ENCODE peak calls at places on chromosome 16, in six cellular contexts. F is body of pancreas, J is PC-9, S is Peyer's patch, K is AG04450, N is psoas muscle. H is an unnamed sample.
A peak's percentile ranks its signal among the peaks of the same experiment; 100 is the strongest.

GRCh38 chr16:20300312-20301097 is 26.8 kb downstream of the GP2 start:
- DNase-seq in F (peak; percentile 75), J (peak; percentile 42), S (no peak), K (no peak), N (peak; percentile 13), H (no peak)

GRCh38 chr16:11852092-11852809 is 909 bp upstream of the RSL1D1 start:
- DNase-seq in F (no peak), J (no peak), S (no peak), K (no peak), N (no peak), H (no peak)

GRCh38 chr16:75012380-75013081 is 13.7 kb downstream of the ZNRF1 start:
- DNase-seq in F (no peak), J (no peak), S (no peak), K (no peak), N (no peak), H (no peak)

GRCh38 chr16:79204486-79204885 is 396.1 kb downstream of the MAF start:
- DNase-seq in F (no peak), J (no peak), S (no peak), K (no peak), N (no peak), H (no peak)

GRCh38 chr16:10036951-10037350 is 145.3 kb downstream of the GRIN2A start:
- DNase-seq in F (no peak), J (no peak), S (no peak), K (no peak), N (no peak), H (no peak)

GRCh38 chr16:68423771-68424170 is 24.5 kb downstream of the SMPD3 start:
- DNase-seq in F (no peak), J (no peak), S (no peak), K (no peak), N (no peak), H (no peak)

GRCh38 chr16:4375717-4376116 is 4.1 kb downstream of the VASN start:
- DNase-seq in F (peak; percentile 53), J (peak; percentile 71), S (no peak), K (no peak), N (no peak), H (no peak)

GRCh38 chr16:84460406-84461028 is 43.9 kb downstream of the MEAK7 start:
- DNase-seq in F (no peak), J (no peak), S (no peak), K (no peak), N (no peak), H (no peak)

GRCh38 chr16:78775161-78775561 is 675.7 kb downstream of the WWOX start:
- DNase-seq in F (no peak), J (no peak), S (no peak), K (no peak), N (no peak), H (no peak)

GRCh38 chr16:89924298-89924924 is 1.3 kb downstream of the TUBB3 start:
- DNase-seq in F (no peak), J (no peak), S (no peak), K (no peak), N (no peak), H (no peak)

GRCh38 chr16:67481561-67482259 is 753 bp upstream of the ATP6V0D1 start:
- DNase-seq in F (peak; percentile 54), J (no peak), S (peak; percentile 38), K (no peak), N (peak; percentile 60), H (no peak)

GRCh38 chr16:56789360-56789759 is 59.4 kb downstream of the NUP93 start:
- DNase-seq in F (peak; percentile 69), J (peak; percentile 55), S (no peak), K (no peak), N (no peak), H (no peak)

GRCh38 chr16:4729876-4730275 is 4.2 kb downstream of the ANKS3 start:
- DNase-seq in F (no peak), J (no peak), S (no peak), K (no peak), N (no peak), H (no peak)

GRCh38 chr16:84826558-84826941 is 6.8 kb downstream of the CRISPLD2 start:
- DNase-seq in F (no peak), J (no peak), S (no peak), K (no peak), N (peak; percentile 73), H (no peak)

GRCh38 chr16:58378401-58378800 is 13.9 kb upstream of the GINS3 start:
- DNase-seq in F (no peak), J (no peak), S (no peak), K (no peak), N (no peak), H (no peak)
- H3K27me3 ChIP-seq in F (no peaks in the 10 kb centered on the region), J (no peaks in the 10 kb centered on the region), S (no peaks in the 10 kb centered on the region), K (no peaks in the 10 kb centered on the region), N (no peaks in the 10 kb centered on the region), H (peaks cover 14% of the 10 kb centered on the region)

GRCh38 chr16:88640039-88640495 is 1.7 kb downstream of the IL17C start:
- DNase-seq in F (no peak), J (no peak), S (no peak), K (no peak), N (no peak), H (no peak)

GRCh38 chr16:88638323-88639230 is at the start of gene IL17C:
- DNase-seq in F (peak; percentile 88), J (peak; percentile 50), S (peak; percentile 76), K (no peak), N (no peak), H (no peak)

GRCh38 chr16:88642881-88643545 is 4.6 kb downstream of the IL17C start:
- DNase-seq in F (no peak), J (no peak), S (no peak), K (no peak), N (no peak), H (no peak)

GRCh38 chr16:88639231-88640038 is 1.1 kb downstream of the IL17C start:
- DNase-seq in F (peak; percentile 70), J (peak; percentile 59), S (peak; percentile 61), K (no peak), N (no peak), H (no peak)

DNA sequence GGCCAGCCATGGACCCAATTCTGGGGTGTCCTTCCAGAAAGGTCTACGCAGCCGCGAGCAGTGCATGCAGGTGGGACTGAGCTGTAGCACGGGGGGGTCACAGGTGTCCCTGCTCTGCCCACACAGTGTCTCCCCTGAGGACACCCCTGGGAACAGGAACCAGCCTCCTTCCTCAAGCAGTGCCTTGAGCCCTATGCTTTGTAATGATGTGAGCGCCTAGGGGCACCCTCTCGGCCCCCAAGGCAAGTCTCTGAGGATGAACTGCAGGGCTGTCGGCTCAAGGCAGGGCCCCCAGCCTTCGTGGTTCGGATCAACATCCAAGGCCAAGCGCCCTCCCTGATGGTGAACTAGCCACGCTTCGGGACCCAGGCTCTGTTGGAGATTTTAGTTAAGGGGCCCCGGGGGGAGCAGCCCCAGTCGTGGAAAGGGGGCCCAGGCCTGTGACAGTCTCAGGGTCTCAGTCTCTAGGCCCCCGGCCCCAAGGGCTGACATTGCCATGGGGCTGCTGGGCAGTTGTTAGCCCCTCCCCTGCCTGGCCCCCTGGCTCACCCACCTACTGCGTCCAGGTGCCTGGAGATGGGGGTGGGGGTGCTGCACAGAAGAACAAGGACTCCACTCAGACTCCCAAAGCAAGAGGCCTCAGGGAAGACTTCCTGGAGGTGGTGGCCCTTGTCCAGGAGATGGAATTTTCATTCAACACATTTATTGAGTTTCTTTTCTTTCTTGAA is 2.3 kb downstream of the IL17C start:
- DNase-seq in F (no peak), J (no peak), S (peak; percentile 53), K (no peak), N (no peak), H (no peak)
- H3K27me3 ChIP-seq in F (no peaks in the 10 kb centered on the region), J (peaks cover 5% of the 10 kb centered on the region), S (no peaks in the 10 kb centered on the region), K (peaks cover 27% of the 10 kb centered on the region), N (peaks cover 16% of the 10 kb centered on the region), H (no peaks in the 10 kb centered on the region)

DNA sequence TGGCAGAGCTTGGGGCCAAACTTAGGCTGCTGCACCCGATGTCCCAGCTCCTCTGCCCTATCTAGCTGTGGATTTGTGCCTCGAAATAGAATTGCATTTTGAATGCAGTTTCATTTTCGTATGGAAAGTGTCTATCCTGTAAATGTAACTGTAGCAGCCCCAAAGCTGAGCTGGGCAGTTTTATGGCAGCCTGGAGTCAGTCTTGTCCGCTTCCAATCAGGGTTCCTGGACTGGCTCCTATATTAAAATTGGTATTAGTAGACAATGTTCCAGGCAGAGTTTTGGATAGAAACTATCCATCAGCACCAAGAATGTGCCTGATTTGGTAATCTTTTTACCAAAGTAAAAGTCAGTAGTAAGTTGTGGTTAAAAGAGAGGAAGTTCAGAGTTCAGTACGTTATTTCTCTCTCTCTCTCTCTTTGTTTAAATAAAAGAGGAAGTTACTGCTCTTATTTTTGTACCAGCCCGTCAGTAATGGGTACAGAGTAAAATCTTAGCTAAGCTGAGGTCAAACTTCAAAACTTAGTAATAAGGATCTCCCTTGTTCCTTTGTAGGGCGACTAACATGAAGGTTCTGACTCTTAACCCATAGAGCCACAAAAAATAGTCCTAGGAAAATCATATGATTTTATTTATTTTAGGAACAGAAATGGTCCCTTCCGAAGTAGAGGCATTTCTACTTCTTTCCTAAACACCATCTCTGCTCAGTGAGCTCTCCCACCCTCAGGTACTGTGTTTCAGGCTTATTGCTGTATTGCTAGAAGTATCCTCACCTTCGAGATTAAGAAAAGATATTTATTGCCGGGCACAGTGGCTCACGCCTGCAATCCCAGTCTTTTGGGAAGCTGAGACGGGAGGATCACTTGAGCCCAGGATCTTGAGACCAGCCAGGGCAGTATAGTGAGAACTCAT is 28.0 kb downstream of the PRKCB start:
- DNase-seq in F (no peak), J (no peak), S (peak; percentile 46), K (no peak), N (no peak), H (no peak)
- H3K27me3 ChIP-seq in F (no peaks in the 10 kb centered on the region), J (peaks cover 72% of the 10 kb centered on the region), S (no peaks in the 10 kb centered on the region), K (no peaks in the 10 kb centered on the region), N (peaks cover 2% of the 10 kb centered on the region), H (no peaks in the 10 kb centered on the region)

GRCh38 chr16:86498661-86499493 is 11.4 kb upstream of the FOXF1 start:
- DNase-seq in F (no peak), J (no peak), S (no peak), K (no peak), N (no peak), H (no peak)
- H3K27me3 ChIP-seq in F (peaks cover 32% of the 10 kb centered on the region), J (peaks cover 89% of the 10 kb centered on the region), S (peaks cover 17% of the 10 kb centered on the region), K (no peaks in the 10 kb centered on the region), N (peaks cover 70% of the 10 kb centered on the region), H (peaks cover 18% of the 10 kb centered on the region)

DNA sequence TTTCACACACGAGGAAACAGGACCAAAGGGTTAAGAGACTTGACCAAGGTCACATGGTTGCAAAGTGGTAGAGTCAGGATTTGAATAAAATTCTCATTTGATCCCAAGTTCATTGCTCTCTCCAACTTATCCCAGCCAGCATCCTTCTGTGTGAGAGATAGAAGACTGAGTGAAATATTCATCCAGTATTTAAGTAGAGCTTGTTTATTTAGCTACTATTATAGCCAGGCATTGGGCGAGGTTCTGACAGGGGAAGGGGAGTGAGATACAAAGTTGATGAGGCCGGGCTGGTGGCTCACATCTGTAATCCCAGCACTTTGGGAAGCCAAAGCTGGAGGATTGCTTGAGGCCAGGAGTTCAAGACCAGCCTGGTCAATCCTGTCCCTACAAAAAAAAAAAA is 4.4 kb downstream of the ITGAL start:
- DNase-seq in F (no peak), J (no peak), S (no peak), K (no peak), N (no peak), H (no peak)
- H3K27me3 ChIP-seq in F (peaks cover 6% of the 10 kb centered on the region), J (peaks cover 14% of the 10 kb centered on the region), S (no peaks in the 10 kb centered on the region), K (peaks cover 58% of the 10 kb centered on the region), N (peaks cover 7% of the 10 kb centered on the region), H (peaks cover 39% of the 10 kb centered on the region)

GRCh38 chr16:278863-279366 is 1.5 kb upstream of the ARHGDIG start:
- DNase-seq in F (peak; percentile 92), J (peak; percentile 39), S (no peak), K (no peak), N (no peak), H (no peak)
- H3K27me3 ChIP-seq in F (no peaks in the 10 kb centered on the region), J (peaks cover 12% of the 10 kb centered on the region), S (peaks cover 18% of the 10 kb centered on the region), K (peaks cover 42% of the 10 kb centered on the region), N (peaks cover 25% of the 10 kb centered on the region), H (no peaks in the 10 kb centered on the region)

GRCh38 chr16:87689956-87690465 is 75.8 kb downstream of the KLHDC4 start:
- DNase-seq in F (no peak), J (no peak), S (no peak), K (no peak), N (no peak), H (no peak)
- H3K27me3 ChIP-seq in F (no peaks in the 10 kb centered on the region), J (peaks cover 53% of the 10 kb centered on the region), S (no peaks in the 10 kb centered on the region), K (peaks cover 24% of the 10 kb centered on the region), N (peaks cover 12% of the 10 kb centered on the region), H (peaks cover 61% of the 10 kb centered on the region)